ENCODE peak calls at places on chromosomes 3 and 15, in seven cellular contexts. One of them, this sample, is unnamed.

GRCh38 chr15:38696120-38696727 is 131.6 kb upstream of the RASGRP1 start:
- DNase-seq in body of pancreas: no peak
- DNase-seq in ovary: no peak
- DNase-seq in fibroblast of pulmonary artery: no peak
- DNase-seq in HFFc6: peak
- DNase-seq in omental fat pad: no peak
- DNase-seq in A549: no peak
- DNase-seq in this sample: no peak

GRCh38 chr3:150286390-150287147 is 121.5 kb upstream of the TSC22D2 start:
- DNase-seq in body of pancreas: peak
- DNase-seq in ovary: no peak
- DNase-seq in fibroblast of pulmonary artery: peak
- DNase-seq in HFFc6: peak
- DNase-seq in omental fat pad: no peak
- DNase-seq in A549: peak
- DNase-seq in this sample: peak

GRCh38 chr3:64257096-64257755 is 32.0 kb upstream of the PRICKLE2 start:
- DNase-seq in body of pancreas: no peak
- DNase-seq in ovary: no peak
- DNase-seq in fibroblast of pulmonary artery: no peak
- DNase-seq in HFFc6: no peak
- DNase-seq in omental fat pad: no peak
- DNase-seq in A549: no peak
- DNase-seq in this sample: no peak

GRCh38 chr3:4421121-4421520 is 45.9 kb downstream of the SUMF1 start:
- DNase-seq in body of pancreas: no peak
- DNase-seq in ovary: no peak
- DNase-seq in fibroblast of pulmonary artery: peak
- DNase-seq in HFFc6: peak
- DNase-seq in omental fat pad: no peak
- DNase-seq in A549: peak
- DNase-seq in this sample: peak

GRCh38 chr15:88456733-88457132 is 10.5 kb downstream of the MRPL46 start:
- DNase-seq in body of pancreas: no peak
- DNase-seq in ovary: no peak
- DNase-seq in fibroblast of pulmonary artery: no peak
- DNase-seq in HFFc6: no peak
- DNase-seq in omental fat pad: no peak
- DNase-seq in A549: no peak
- DNase-seq in this sample: no peak

GRCh38 chr3:63911395-63911900 is 735 bp downstream of the SCAANT1 start:
- DNase-seq in body of pancreas: no peak
- DNase-seq in ovary: no peak
- DNase-seq in fibroblast of pulmonary artery: no peak
- DNase-seq in HFFc6: peak
- DNase-seq in omental fat pad: no peak
- DNase-seq in A549: no peak
- DNase-seq in this sample: no peak

GRCh38 chr3:103056552-103056951 is 621.7 kb downstream of the ZPLD1 start:
- DNase-seq in body of pancreas: no peak
- DNase-seq in ovary: no peak
- DNase-seq in fibroblast of pulmonary artery: no peak
- DNase-seq in HFFc6: no peak
- DNase-seq in omental fat pad: no peak
- DNase-seq in A549: no peak
- DNase-seq in this sample: no peak

GRCh38 chr3:123687286-123687685 is 102.4 kb upstream of the HACD2 start:
- DNase-seq in body of pancreas: no peak
- DNase-seq in ovary: peak
- DNase-seq in fibroblast of pulmonary artery: no peak
- DNase-seq in HFFc6: peak
- DNase-seq in omental fat pad: no peak
- DNase-seq in A549: peak
- DNase-seq in this sample: no peak

GRCh38 chr3:33144433-33144832 is 30.6 kb downstream of the CRTAP start:
- DNase-seq in body of pancreas: no peak
- DNase-seq in ovary: no peak
- DNase-seq in fibroblast of pulmonary artery: no peak
- DNase-seq in HFFc6: no peak
- DNase-seq in omental fat pad: no peak
- DNase-seq in A549: peak
- DNase-seq in this sample: no peak

GRCh38 chr3:55180161-55180560 is 252.3 kb upstream of the LRTM1 start:
- DNase-seq in body of pancreas: no peak
- DNase-seq in ovary: no peak
- DNase-seq in fibroblast of pulmonary artery: no peak
- DNase-seq in HFFc6: peak
- DNase-seq in omental fat pad: no peak
- DNase-seq in A549: no peak
- DNase-seq in this sample: no peak

GRCh38 chr15:31482122-31482922 is 155.7 kb downstream of the KLF13 start:
- DNase-seq in body of pancreas: no peak
- DNase-seq in ovary: no peak
- DNase-seq in fibroblast of pulmonary artery: no peak
- DNase-seq in HFFc6: no peak
- DNase-seq in omental fat pad: no peak
- DNase-seq in A549: no peak
- DNase-seq in this sample: no peak

GRCh38 chr3:58009749-58010535 is 1.7 kb downstream of the FLNB start:
- DNase-seq in body of pancreas: peak
- DNase-seq in ovary: no peak
- DNase-seq in fibroblast of pulmonary artery: no peak
- DNase-seq in HFFc6: no peak
- DNase-seq in omental fat pad: no peak
- DNase-seq in A549: peak
- DNase-seq in this sample: peak

GRCh38 chr15:97078556-97078955 is 748.1 kb downstream of the NR2F2 start:
- DNase-seq in body of pancreas: no peak
- DNase-seq in ovary: no peak
- DNase-seq in fibroblast of pulmonary artery: no peak
- DNase-seq in HFFc6: no peak
- DNase-seq in omental fat pad: no peak
- DNase-seq in A549: no peak
- DNase-seq in this sample: no peak

GRCh38 chr3:46087871-46088270 is 60.6 kb upstream of the XCR1 start:
- DNase-seq in body of pancreas: no peak
- DNase-seq in ovary: no peak
- DNase-seq in fibroblast of pulmonary artery: peak
- DNase-seq in HFFc6: peak
- DNase-seq in omental fat pad: no peak
- DNase-seq in A549: peak
- DNase-seq in this sample: peak

GRCh38 chr15:81326466-81327212 is 2.7 kb upstream of the STARD5 start:
- DNase-seq in body of pancreas: no peak
- DNase-seq in ovary: no peak
- DNase-seq in fibroblast of pulmonary artery: no peak
- DNase-seq in HFFc6: no peak
- DNase-seq in omental fat pad: no peak
- DNase-seq in A549: no peak
- DNase-seq in this sample: no peak

GRCh38 chr3:121592856-121593702 is at the start of gene FBXO40:
- DNase-seq in body of pancreas: peak
- DNase-seq in ovary: peak
- DNase-seq in fibroblast of pulmonary artery: no peak
- DNase-seq in HFFc6: no peak
- DNase-seq in omental fat pad: no peak
- DNase-seq in A549: no peak
- DNase-seq in this sample: no peak

DNA sequence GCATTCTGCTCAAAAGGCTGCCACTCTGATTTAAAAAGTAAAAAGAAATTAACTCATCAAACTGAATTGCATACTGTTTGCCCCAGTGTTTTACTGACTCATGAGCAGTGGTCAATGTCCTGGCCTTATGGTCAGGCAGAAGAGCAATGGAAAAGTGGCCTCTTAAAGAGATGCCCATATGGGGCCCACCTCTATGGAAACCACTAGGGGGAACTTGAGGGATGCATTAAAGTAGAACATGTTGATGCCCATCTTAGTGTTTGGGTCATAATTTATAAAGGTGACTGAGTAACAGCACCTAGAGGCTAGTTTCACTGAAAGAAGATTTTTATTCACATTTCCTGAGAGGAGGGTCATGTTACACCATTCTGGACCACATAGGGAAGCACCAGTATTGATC is 66.5 kb upstream of the RNU6-1 start:
- DNase-seq in body of pancreas: no peak
- DNase-seq in ovary: no peak
- DNase-seq in fibroblast of pulmonary artery: peak
- DNase-seq in HFFc6: peak
- DNase-seq in omental fat pad: no peak
- DNase-seq in A549: peak
- DNase-seq in this sample: no peak
- TF ChIP-seq CTCF in body of pancreas: no peak
- TF ChIP-seq CTCF in ovary: no peak
- TF ChIP-seq CTCF in fibroblast of pulmonary artery: peak
- TF ChIP-seq CTCF in HFFc6: peak
- TF ChIP-seq CTCF in omental fat pad: no peak
- TF ChIP-seq CTCF in A549: peak
- TF ChIP-seq CTCF in this sample: no peak

GRCh38 chr3:131543714-131544113 is 40.9 kb upstream of the MRPL3 start:
- DNase-seq in body of pancreas: peak
- DNase-seq in ovary: peak
- DNase-seq in fibroblast of pulmonary artery: peak
- DNase-seq in HFFc6: peak
- DNase-seq in omental fat pad: peak
- DNase-seq in A549: peak
- DNase-seq in this sample: peak
- TF ChIP-seq CTCF in body of pancreas: peak
- TF ChIP-seq CTCF in ovary: no peak
- TF ChIP-seq CTCF in fibroblast of pulmonary artery: no peak
- TF ChIP-seq CTCF in HFFc6: peak
- TF ChIP-seq CTCF in omental fat pad: no peak
- TF ChIP-seq CTCF in A549: no peak
- TF ChIP-seq CTCF in this sample: no peak

GRCh38 chr15:67523337-67523736 is 2.4 kb downstream of the C15orf61 start:
- DNase-seq in body of pancreas: no peak
- DNase-seq in ovary: no peak
- DNase-seq in fibroblast of pulmonary artery: no peak
- DNase-seq in HFFc6: no peak
- DNase-seq in omental fat pad: no peak
- DNase-seq in A549: no peak
- DNase-seq in this sample: no peak

GRCh38 chr15:67520276-67520975 is 505 bp upstream of the C15orf61 start:
- DNase-seq in body of pancreas: no peak
- DNase-seq in ovary: no peak
- DNase-seq in fibroblast of pulmonary artery: no peak
- DNase-seq in HFFc6: no peak
- DNase-seq in omental fat pad: no peak
- DNase-seq in A549: no peak
- DNase-seq in this sample: no peak

GRCh38 chr15:67524235-67524634 is 3.3 kb downstream of the C15orf61 start:
- DNase-seq in body of pancreas: no peak
- DNase-seq in ovary: no peak
- DNase-seq in fibroblast of pulmonary artery: no peak
- DNase-seq in HFFc6: no peak
- DNase-seq in omental fat pad: no peak
- DNase-seq in A549: no peak
- DNase-seq in this sample: no peak

GRCh38 chr15:67521770-67522568 is 1.0 kb downstream of the C15orf61 start:
- DNase-seq in body of pancreas: no peak
- DNase-seq in ovary: no peak
- DNase-seq in fibroblast of pulmonary artery: peak
- DNase-seq in HFFc6: peak
- DNase-seq in omental fat pad: no peak
- DNase-seq in A549: peak
- DNase-seq in this sample: peak

DNA sequence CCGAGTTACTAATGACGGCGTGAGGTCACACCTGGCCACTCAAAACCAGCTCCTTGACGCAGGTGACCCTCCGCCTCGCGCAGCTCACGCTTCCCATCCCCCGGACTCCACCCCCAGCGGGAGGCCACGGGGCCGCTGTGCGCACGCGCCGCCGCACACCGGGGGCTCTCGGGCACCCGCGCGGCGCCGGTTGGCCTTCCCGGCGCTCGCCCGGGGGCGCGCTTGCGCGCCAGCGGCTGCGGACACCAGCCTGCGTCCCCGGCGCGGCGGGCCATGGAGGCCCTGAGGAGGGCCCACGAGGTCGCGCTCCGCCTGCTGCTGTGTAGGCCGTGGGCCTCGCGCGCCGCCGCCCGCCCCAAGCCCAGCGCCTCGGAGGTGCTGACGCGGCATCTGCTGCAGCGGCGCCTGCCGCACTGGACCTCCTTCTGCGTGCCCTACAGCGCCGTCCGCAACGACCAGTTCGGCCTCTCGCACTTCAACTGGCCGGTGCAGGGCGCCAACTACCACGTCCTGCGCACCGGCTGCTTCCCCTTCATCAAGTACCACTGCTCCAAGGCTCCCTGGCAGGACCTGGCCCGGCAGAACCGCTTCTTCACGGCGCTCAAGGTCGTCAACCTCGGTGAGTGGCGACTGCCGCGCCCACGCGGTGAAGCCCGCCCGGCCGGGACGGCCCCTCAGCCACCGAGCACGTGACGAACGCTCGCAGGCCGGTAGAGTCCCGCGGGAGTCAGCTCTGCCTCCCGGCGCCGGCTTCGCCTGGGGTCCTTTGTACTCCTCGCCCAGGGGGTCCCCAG is at the start of gene C15orf61:
- DNase-seq in body of pancreas: peak
- DNase-seq in ovary: peak
- DNase-seq in fibroblast of pulmonary artery: peak
- DNase-seq in HFFc6: peak
- DNase-seq in omental fat pad: peak
- DNase-seq in A549: peak
- DNase-seq in this sample: peak
- TF ChIP-seq CTCF in body of pancreas: no peak
- TF ChIP-seq CTCF in ovary: no peak
- TF ChIP-seq CTCF in fibroblast of pulmonary artery: no peak
- TF ChIP-seq CTCF in HFFc6: no peak
- TF ChIP-seq CTCF in omental fat pad: no peak
- TF ChIP-seq CTCF in A549: peak
- TF ChIP-seq CTCF in this sample: no peak

DNA sequence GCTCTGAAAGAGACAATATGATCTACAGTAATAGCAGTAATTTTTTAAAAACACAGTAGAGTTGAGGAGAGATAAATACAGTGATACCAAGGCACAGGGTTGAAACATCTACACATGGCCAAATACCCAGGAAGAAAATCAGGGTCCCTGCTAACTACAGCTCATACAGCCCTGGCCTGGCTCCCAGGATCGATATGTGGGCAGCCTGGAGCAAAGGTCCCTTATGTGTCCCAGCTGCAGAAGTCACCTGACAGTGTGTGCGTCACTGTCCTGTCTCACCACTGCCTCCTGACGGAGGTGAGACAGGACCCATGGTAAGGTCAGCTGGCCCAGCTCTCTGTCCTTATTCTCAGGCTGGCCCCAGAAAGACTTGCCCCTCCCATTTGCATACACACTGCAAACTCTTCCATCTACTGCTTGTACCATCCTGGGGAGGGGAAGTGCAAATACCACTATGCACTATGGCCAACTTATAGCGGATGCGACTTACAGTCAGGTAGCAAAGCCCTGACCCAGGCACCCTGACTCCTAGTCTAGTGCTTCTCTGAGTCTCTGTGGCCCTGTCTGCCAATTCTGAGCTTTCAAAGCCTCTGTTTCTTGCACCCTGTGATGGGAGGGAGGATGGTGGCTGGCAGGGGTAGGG is 22.0 kb upstream of the BCL2L10 start:
- DNase-seq in body of pancreas: peak
- DNase-seq in ovary: no peak
- DNase-seq in fibroblast of pulmonary artery: no peak
- DNase-seq in HFFc6: no peak
- DNase-seq in omental fat pad: no peak
- DNase-seq in A549: no peak
- DNase-seq in this sample: no peak
- TF ChIP-seq CTCF in body of pancreas: peak
- TF ChIP-seq CTCF in ovary: no peak
- TF ChIP-seq CTCF in fibroblast of pulmonary artery: no peak
- TF ChIP-seq CTCF in HFFc6: no peak
- TF ChIP-seq CTCF in omental fat pad: no peak
- TF ChIP-seq CTCF in A549: no peak
- TF ChIP-seq CTCF in this sample: no peak

GRCh38 chr3:136546718-136547117 is 205.5 kb downstream of the STAG1 start:
- DNase-seq in body of pancreas: no peak
- DNase-seq in ovary: no peak
- DNase-seq in fibroblast of pulmonary artery: peak
- DNase-seq in HFFc6: no peak
- DNase-seq in omental fat pad: no peak
- DNase-seq in A549: peak
- DNase-seq in this sample: no peak
- TF ChIP-seq CTCF in body of pancreas: no peak
- TF ChIP-seq CTCF in ovary: no peak
- TF ChIP-seq CTCF in fibroblast of pulmonary artery: no peak
- TF ChIP-seq CTCF in HFFc6: peak
- TF ChIP-seq CTCF in omental fat pad: no peak
- TF ChIP-seq CTCF in A549: no peak
- TF ChIP-seq CTCF in this sample: no peak

This sample was measured in MCF 10A.